ENCODE peak calls at places on chromosomes 7 and 10, in six cellular contexts. X is GM23338, M is Panc1, T is upper lobe of right lung, G is astrocyte, H is uterus. D is an unnamed sample. For H3K27me3, the result is how much of the 10 kb centered on the place peaks cover.

GRCh38 chr7:130008941-130009847 is 42.0 kb downstream of the ZC3HC1 start:
- DNase-seq in X (no peak), M (peak), T (peak), G (peak), H (peak), D (peak)

GRCh38 chr10:113225364-113225763 is 275.3 kb downstream of the TCF7L2 start:
- DNase-seq in X (no peak), M (no peak), T (no peak), G (no peak), H (no peak), D (no peak)

GRCh38 chr7:7816084-7816483 is 97.7 kb upstream of the RPA3 start:
- DNase-seq in X (no peak), M (no peak), T (no peak), G (no peak), H (no peak), D (no peak)

GRCh38 chr7:157707983-157708720 is 371.3 kb downstream of the DNAJB6 start:
- DNase-seq in X (no peak), M (no peak), T (peak), G (no peak), H (no peak), D (no peak)

GRCh38 chr10:75542902-75543301 is 111.5 kb downstream of the LRMDA start:
- DNase-seq in X (peak), M (no peak), T (no peak), G (peak), H (peak), D (no peak)

GRCh38 chr10:44975487-44976331 is 2.9 kb downstream of the DEPP1 start:
- DNase-seq in X (peak), M (no peak), T (no peak), G (peak), H (peak), D (peak)

GRCh38 chr7:105330526-105330925 is 58.2 kb downstream of the SRPK2 start:
- DNase-seq in X (no peak), M (no peak), T (no peak), G (no peak), H (no peak), D (no peak)

GRCh38 chr10:57791546-57791945 is 476.1 kb downstream of the IPMK start:
- DNase-seq in X (no peak), M (no peak), T (no peak), G (no peak), H (no peak), D (no peak)

GRCh38 chr7:134546903-134547737 is 1.8 kb upstream of the AKR1B15 start:
- DNase-seq in X (peak), M (peak), T (peak), G (no peak), H (peak), D (no peak)

GRCh38 chr10:132868995-132869394 is 73.4 kb downstream of the CFAP46 start:
- DNase-seq in X (no peak), M (no peak), T (peak), G (no peak), H (peak), D (no peak)

GRCh38 chr7:80392229-80393169 is 119.4 kb downstream of the GNAT3 start:
- DNase-seq in X (no peak), M (no peak), T (no peak), G (no peak), H (no peak), D (no peak)

GRCh38 chr10:61244261-61244775 is 208.9 kb downstream of the TMEM26 start:
- DNase-seq in X (no peak), M (no peak), T (no peak), G (no peak), H (no peak), D (no peak)

GRCh38 chr7:126605553-126605952 is 647.2 kb downstream of the GRM8 start:
- DNase-seq in X (no peak), M (no peak), T (no peak), G (no peak), H (no peak), D (no peak)

GRCh38 chr7:90666186-90666585 is 70.1 kb downstream of the CDK14 start:
- DNase-seq in X (no peak), M (no peak), T (no peak), G (no peak), H (peak), D (no peak)

GRCh38 chr7:87797798-87798403 is 78.3 kb downstream of the SLC25A40 start:
- DNase-seq in X (peak), M (peak), T (no peak), G (peak), H (no peak), D (peak)

GRCh38 chr7:26580666-26581065 is 283.7 kb downstream of the SKAP2 start:
- DNase-seq in X (no peak), M (no peak), T (no peak), G (no peak), H (no peak), D (no peak)

GRCh38 chr7:26653966-26654365 is 210.4 kb downstream of the SKAP2 start:
- DNase-seq in X (no peak), M (no peak), T (no peak), G (no peak), H (no peak), D (no peak)

GRCh38 chr10:19638173-19638872 is 177.9 kb upstream of the PLXDC2 start:
- DNase-seq in X (no peak), M (no peak), T (no peak), G (peak), H (no peak), D (no peak)

GRCh38 chr10:131695814-131696165 is 205.0 kb upstream of the PPP2R2D start:
- DNase-seq in X (no peak), M (no peak), T (no peak), G (no peak), H (no peak), D (no peak)

GRCh38 chr10:5413012-5413938 is 918 bp downstream of the NET1 start:
- DNase-seq in X (peak), M (no peak), T (no peak), G (peak), H (no peak), D (peak)

GRCh38 chr7:43199333-43199732 is 86.9 kb downstream of the HECW1 start:
- DNase-seq in X (no peak), M (no peak), T (no peak), G (no peak), H (no peak), D (no peak)

GRCh38 chr7:3995187-3995586 is 686.9 kb upstream of the FOXK1 start:
- DNase-seq in X (peak), M (no peak), T (no peak), G (no peak), H (no peak), D (no peak)

GRCh38 chr10:97336942-97337719 is 2.6 kb upstream of the FRAT2 start:
- DNase-seq in X (peak), M (no peak), T (no peak), G (no peak), H (no peak), D (no peak)

GRCh38 chr10:80949785-80950184 is 412.1 kb downstream of the SH2D4B start:
- DNase-seq in X (no peak), M (no peak), T (no peak), G (no peak), H (no peak), D (no peak)

GRCh38 chr10:105187243-105187642 is 546.2 kb downstream of the SORCS3 start:
- DNase-seq in X (no peak), M (no peak), T (no peak), G (peak), H (no peak), D (peak)

GRCh38 chr7:156892086-156892800 is 740 bp downstream of the LMBR1 start:
- DNase-seq in X (peak), M (no peak), T (peak), G (no peak), H (peak), D (no peak)

GRCh38 chr10:48595533-48595932 is 9.3 kb downstream of the ARHGAP22 start:
- DNase-seq in X (no peak), M (no peak), T (no peak), G (no peak), H (no peak), D (no peak)

GRCh38 chr10:23419657-23420319 is 19.1 kb upstream of the OTUD1 start:
- DNase-seq in X (no peak), M (no peak), T (no peak), G (no peak), H (no peak), D (no peak)

GRCh38 chr7:140639366-140640053 is 1.1 kb downstream of the DENND2A start:
- DNase-seq in X (peak), M (no peak), T (no peak), G (peak), H (peak), D (no peak)

GRCh38 chr10:45410489-45410806 is 36.4 kb downstream of the ALOX5 start:
- DNase-seq in X (no peak), M (no peak), T (no peak), G (no peak), H (no peak), D (no peak)

GRCh38 chr10:6739530-6740174 is 159.6 kb upstream of the PRKCQ start:
- DNase-seq in X (no peak), M (no peak), T (no peak), G (no peak), H (no peak), D (no peak)

GRCh38 chr10:91592282-91593020 is 40.4 kb downstream of the PPP1R3C start:
- DNase-seq in X (no peak), M (no peak), T (no peak), G (no peak), H (no peak), D (no peak)

GRCh38 chr7:36151921-36152755 is 916 bp upstream of the EEPD1 start:
- DNase-seq in X (no peak), M (peak), T (no peak), G (no peak), H (no peak), D (no peak)

GRCh38 chr7:16695621-16696237 is 49.7 kb downstream of the BZW2 start:
- DNase-seq in X (peak), M (peak), T (no peak), G (peak), H (no peak), D (peak)

GRCh38 chr10:131056781-131057180 is 254.7 kb downstream of the TCERG1L start:
- DNase-seq in X (no peak), M (no peak), T (peak), G (no peak), H (no peak), D (no peak)

GRCh38 chr10:17548162-17548561 is 69.0 kb downstream of the HACD1 start:
- DNase-seq in X (no peak), M (no peak), T (no peak), G (no peak), H (no peak), D (no peak)

GRCh38 chr10:119161680-119162079 is 3.8 kb downstream of the SFXN4 start:
- DNase-seq in X (no peak), M (no peak), T (no peak), G (peak), H (no peak), D (no peak)

GRCh38 chr7:158549176-158549833 is 38.3 kb downstream of the PTPRN2 start:
- DNase-seq in X (peak), M (no peak), T (no peak), G (no peak), H (peak), D (no peak)

DNA sequence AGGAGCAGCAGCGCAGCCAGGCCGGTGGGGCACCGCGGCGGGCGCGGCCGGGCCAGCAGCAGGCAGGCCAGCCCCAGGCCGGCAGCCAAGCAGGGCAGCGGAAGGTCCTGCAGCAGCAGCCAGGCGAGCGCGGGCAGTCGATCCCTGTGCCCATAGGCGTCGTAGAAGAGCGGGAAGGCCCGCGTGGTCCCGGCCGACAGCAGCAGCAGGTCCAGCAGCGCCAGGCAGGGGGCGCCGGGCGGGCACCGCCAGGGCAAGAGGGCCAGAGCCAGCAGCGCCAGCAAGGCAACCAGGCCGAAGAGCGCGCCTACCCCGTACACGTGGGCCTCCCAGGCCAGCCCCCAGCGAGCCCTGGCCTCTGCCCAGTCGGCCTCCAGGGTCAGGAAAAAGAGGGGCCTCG is 8.4 kb upstream of the RBM28 start:
- DNase-seq in X (peak), M (no peak), T (peak), G (no peak), H (no peak), D (no peak)
- TF ChIP-seq CTCF in X (peak), M (no peak), T (peak), G (no peak), H (peak), D (peak)

GRCh38 chr10:26212511-26212910 is 4.1 kb upstream of the GAD2 start:
- DNase-seq in X (no peak), M (no peak), T (no peak), G (no peak), H (no peak), D (no peak)

GRCh38 chr10:26214538-26215461 is 1.8 kb upstream of the GAD2 start:
- DNase-seq in X (peak), M (no peak), T (no peak), G (no peak), H (no peak), D (no peak)

GRCh38 chr10:26213157-26213780 is 3.3 kb upstream of the GAD2 start:
- DNase-seq in X (peak), M (no peak), T (no peak), G (no peak), H (no peak), D (no peak)

GRCh38 chr10:26214004-26214403 is 2.6 kb upstream of the GAD2 start:
- DNase-seq in X (peak), M (no peak), T (no peak), G (no peak), H (no peak), D (no peak)

GRCh38 chr10:26211781-26212444 is 4.7 kb upstream of the GAD2 start:
- DNase-seq in X (peak), M (no peak), T (no peak), G (no peak), H (no peak), D (no peak)
- H3K27me3 ChIP-seq in X (half or more), M (under half), T (half or more), G (half or more), H (under half), D (half or more)

DNA sequence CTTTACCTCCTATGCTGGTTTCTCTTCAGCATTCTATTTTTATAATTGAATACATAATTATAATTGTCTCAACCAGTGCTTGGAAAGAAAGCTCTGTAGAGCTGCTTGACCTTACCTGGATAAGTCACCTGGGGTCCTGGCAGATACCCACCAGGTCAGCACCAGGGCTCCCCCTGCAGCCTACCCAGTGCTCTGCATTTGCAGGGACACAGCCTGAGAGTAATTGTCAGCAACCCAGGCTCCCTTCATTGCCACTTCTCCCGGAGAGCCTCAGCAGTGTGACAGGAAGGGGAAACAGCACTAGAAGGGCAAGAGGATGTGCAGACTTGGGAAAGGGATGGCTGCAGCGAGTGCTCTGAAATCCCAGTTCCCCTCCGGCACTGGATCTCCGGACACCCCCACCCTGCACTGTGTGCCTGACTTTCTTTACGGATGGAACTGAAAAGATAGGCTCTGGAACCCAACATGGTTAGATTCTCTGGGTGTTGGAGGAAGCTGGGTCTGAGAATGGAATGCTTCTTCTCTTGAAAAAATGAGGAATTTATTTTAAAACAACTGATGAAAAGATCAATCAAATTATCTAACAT is 11.4 kb upstream of the PAX4 start:
- DNase-seq in X (peak), M (no peak), T (no peak), G (no peak), H (no peak), D (no peak)
- H3K4me3 ChIP-seq in X (peak), M (no peak), T (no peak), G (no peak), H (no peak), D (no peak)

GRCh38 chr7:30351274-30351673 is 66.9 kb downstream of the ZNRF2 start:
- DNase-seq in X (no peak), M (no peak), T (no peak), G (no peak), H (no peak), D (no peak)

GRCh38 chr7:30353532-30353931 is 69.1 kb downstream of the ZNRF2 start:
- DNase-seq in X (no peak), M (no peak), T (no peak), G (no peak), H (no peak), D (no peak)

GRCh38 chr7:30353932-30354607 is 69.7 kb downstream of the ZNRF2 start:
- DNase-seq in X (no peak), M (no peak), T (no peak), G (no peak), H (no peak), D (no peak)

GRCh38 chr7:30351724-30352123 is 67.3 kb downstream of the ZNRF2 start:
- DNase-seq in X (no peak), M (no peak), T (no peak), G (no peak), H (no peak), D (no peak)

GRCh38 chr7:30352169-30352568 is 67.8 kb downstream of the ZNRF2 start:
- DNase-seq in X (no peak), M (no peak), T (no peak), G (no peak), H (no peak), D (no peak)
- TF ChIP-seq CTCF in X (peak), M (peak), T (no peak), G (no peak), H (no peak), D (no peak)

GRCh38 chr7:50803359-50804337 is 21.0 kb upstream of the GRB10 start:
- DNase-seq in X (no peak), M (no peak), T (no peak), G (no peak), H (no peak), D (no peak)

GRCh38 chr7:50806143-50806542 is 23.4 kb upstream of the GRB10 start:
- DNase-seq in X (no peak), M (no peak), T (no peak), G (no peak), H (no peak), D (no peak)

GRCh38 chr7:50808282-50808888 is 25.7 kb upstream of the GRB10 start:
- DNase-seq in X (no peak), M (no peak), T (no peak), G (no peak), H (no peak), D (no peak)

GRCh38 chr7:50807026-50807730 is 24.5 kb upstream of the GRB10 start:
- DNase-seq in X (no peak), M (no peak), T (no peak), G (peak), H (no peak), D (no peak)

GRCh38 chr7:50805425-50806130 is 22.9 kb upstream of the GRB10 start:
- DNase-seq in X (no peak), M (no peak), T (no peak), G (no peak), H (no peak), D (no peak)
- H3K27me3 ChIP-seq in X (under half), M (under half), T (under half), G (under half), H (under half), D (under half)

GRCh38 chr10:30434273-30435067 is 486 bp downstream of the MAP3K8 start:
- DNase-seq in X (peak), M (no peak), T (peak), G (peak), H (peak), D (no peak)
- H3K4me3 ChIP-seq in X (peak), M (peak), T (peak), G (peak), H (peak), D (peak)

GRCh38 chr10:32577448-32577847 is 131.5 kb downstream of the CCDC7 start:
- DNase-seq in X (no peak), M (no peak), T (no peak), G (no peak), H (no peak), D (peak)

DNA sequence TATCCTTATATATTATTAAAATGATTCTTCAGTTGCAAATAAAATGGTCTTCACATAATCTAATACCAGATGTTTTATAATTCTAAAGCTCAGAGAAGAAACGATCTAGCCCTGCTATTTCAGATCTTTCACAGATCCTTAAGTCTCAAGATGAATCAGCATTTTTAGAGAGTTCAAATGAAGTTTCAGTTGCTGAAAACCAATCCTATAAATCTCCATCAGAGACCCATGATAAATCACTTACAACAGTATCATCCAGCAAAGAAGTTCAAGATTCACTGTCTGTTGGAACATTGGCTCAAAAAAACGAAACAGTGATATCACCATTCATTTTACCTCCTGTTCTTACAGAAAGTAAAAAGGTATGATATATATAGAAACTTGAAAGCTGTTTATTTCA is 137.0 kb downstream of the CCDC7 start:
- DNase-seq in X (no peak), M (no peak), T (no peak), G (no peak), H (no peak), D (no peak)
- TF ChIP-seq CTCF in X (no peak), M (no peak), T (no peak), G (no peak), H (no peak), D (no peak)

DNA sequence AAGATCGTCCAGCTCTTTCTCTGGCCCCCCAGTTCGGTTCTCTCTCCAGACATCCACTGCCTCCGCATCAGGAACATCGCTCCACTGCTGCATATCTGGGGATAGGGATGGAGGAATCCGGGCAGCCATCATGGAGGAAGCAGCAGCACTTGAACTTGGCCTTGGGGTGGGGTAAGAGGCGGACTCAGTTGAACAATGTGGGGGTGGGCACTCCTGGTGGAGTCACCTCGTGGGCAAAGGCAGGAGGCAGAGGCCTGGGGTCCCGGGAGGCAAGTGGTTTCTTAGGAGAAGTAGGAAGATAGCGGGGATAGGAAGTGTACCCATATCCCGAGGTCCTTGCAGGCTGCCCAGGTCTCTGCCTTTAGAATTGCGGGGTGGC is 98.3 kb downstream of the CHST15 start:
- DNase-seq in X (no peak), M (peak), T (peak), G (no peak), H (no peak), D (no peak)
- H3K27me3 ChIP-seq in X (under half), M (under half), T (under half), G (under half), H (under half), D (under half)